ENCODE peak calls at places on chromosomes 16 and 17, in five cellular contexts. O is mesenchymal stem cell, U is H1, S is neuronal stem cell, B is trophoblast cell. A is an unnamed sample.

GRCh38 chr16:88732172-88732960 is 26.1 kb downstream of the CTU2 start:
- DNase-seq in O (no peak), U (no peak), S (no peak), B (no peak), A (no peak)

GRCh38 chr17:46876926-46877325 is 25.5 kb downstream of the WNT9B start:
- DNase-seq in O (no peak), U (no peak), S (no peak), B (no peak), A (no peak)

GRCh38 chr17:66383353-66383752 is 80.9 kb downstream of the PRKCA start:
- DNase-seq in O (peak), U (no peak), S (no peak), B (no peak), A (no peak)

GRCh38 chr16:12340151-12340733 is 363.7 kb downstream of the SNX29 start:
- DNase-seq in O (peak), U (peak), S (no peak), B (peak), A (peak)

GRCh38 chr16:4806280-4806679 is 3.8 kb upstream of the ROGDI start:
- DNase-seq in O (no peak), U (no peak), S (no peak), B (no peak), A (no peak)

GRCh38 chr17:30236807-30237206 is 1.3 kb upstream of the SLC6A4 start:
- DNase-seq in O (peak), U (peak), S (peak), B (peak), A (peak)

GRCh38 chr16:30473231-30474061 is 904 bp downstream of the ITGAL start:
- DNase-seq in O (no peak), U (no peak), S (no peak), B (no peak), A (no peak)

GRCh38 chr16:31501966-31502348 is 6.2 kb downstream of the RUSF1 start:
- DNase-seq in O (no peak), U (no peak), S (no peak), B (no peak), A (no peak)

GRCh38 chr17:65198653-65199382 is 61.6 kb downstream of the RGS9 start:
- DNase-seq in O (peak), U (peak), S (peak), B (peak), A (no peak)

GRCh38 chr17:18056214-18056613 is 17.0 kb downstream of the GID4 start:
- DNase-seq in O (no peak), U (no peak), S (no peak), B (no peak), A (no peak)

GRCh38 chr17:8175795-8176196 is 384 bp downstream of the TMEM107 start:
- DNase-seq in O (no peak), U (no peak), S (peak), B (no peak), A (no peak)

GRCh38 chr16:65876200-65876498 is 490.3 kb upstream of the CDH5 start:
- DNase-seq in O (no peak), U (no peak), S (no peak), B (no peak), A (no peak)

GRCh38 chr17:8382052-8382879 is 727 bp downstream of the RPL26 start:
- DNase-seq in O (no peak), U (no peak), S (no peak), B (peak), A (no peak)

GRCh38 chr17:10549108-10549842 is at the start of gene MYH2:
- DNase-seq in O (no peak), U (no peak), S (peak), B (peak), A (peak)

GRCh38 chr16:67257486-67258159 is 8.8 kb downstream of the SLC9A5 start:
- DNase-seq in O (no peak), U (no peak), S (no peak), B (no peak), A (no peak)

GRCh38 chr17:49278076-49278475 is 47.5 kb upstream of the PHOSPHO1 start:
- DNase-seq in O (no peak), U (no peak), S (no peak), B (no peak), A (peak)

DNA sequence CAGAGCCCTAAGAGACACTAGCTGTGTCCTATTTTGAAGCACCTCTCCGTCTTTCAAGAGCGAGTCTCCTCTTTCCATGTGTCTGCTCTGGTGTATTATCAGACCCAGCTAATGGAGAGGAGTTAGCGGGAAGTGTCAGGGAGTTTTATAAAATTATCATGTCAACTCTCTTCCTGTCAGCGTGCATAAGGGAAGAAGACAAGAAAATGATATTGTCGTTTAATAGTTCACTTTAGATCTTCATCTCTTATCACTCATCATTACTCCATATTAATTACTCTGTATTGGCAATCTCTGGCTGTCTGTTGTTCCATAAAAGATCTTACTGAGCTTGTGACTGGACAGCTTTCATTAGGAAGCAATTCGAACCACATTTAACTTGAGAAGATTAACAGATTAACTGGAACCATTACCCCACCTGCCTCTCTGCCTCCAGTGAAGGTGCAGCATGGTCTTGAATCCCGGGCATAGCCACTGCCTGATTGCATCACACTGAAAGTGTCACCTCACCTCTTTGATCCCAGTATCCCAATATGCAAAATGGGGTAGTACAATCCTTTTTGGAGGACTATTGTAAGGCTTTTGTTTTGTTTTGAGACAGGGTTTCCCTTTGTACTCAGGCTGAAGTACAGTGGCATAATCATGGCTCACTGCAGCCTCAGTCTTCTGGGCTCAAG is 121.1 kb downstream of the TMEM114 start:
- DNase-seq in O (no peak), U (no peak), S (no peak), B (no peak), A (no peak)
- H2BK12ac ChIP-seq in O (no peak), U (no peak), S (no peak), B (no peak), A (no peak)

GRCh38 chr16:82452002-82452741 is 174.6 kb upstream of the CDH13 start:
- DNase-seq in O (no peak), U (no peak), S (no peak), B (no peak), A (no peak)
- H3K9ac ChIP-seq in O (no peak), U (no peak), S (no peak), B (no peak), A (no peak)

GRCh38 chr16:28495098-28495793 is 803 bp downstream of the APOBR start:
- DNase-seq in O (no peak), U (no peak), S (no peak), B (peak), A (no peak)

GRCh38 chr16:28491970-28492474 is at the start of gene CLN3:
- DNase-seq in O (peak), U (peak), S (peak), B (peak), A (peak)

GRCh38 chr16:28491080-28491969 is 549 bp downstream of the CLN3 start:
- DNase-seq in O (peak), U (peak), S (peak), B (peak), A (peak)

GRCh38 chr16:28494141-28494851 is at the start of gene APOBR:
- DNase-seq in O (no peak), U (no peak), S (no peak), B (peak), A (no peak)

DNA sequence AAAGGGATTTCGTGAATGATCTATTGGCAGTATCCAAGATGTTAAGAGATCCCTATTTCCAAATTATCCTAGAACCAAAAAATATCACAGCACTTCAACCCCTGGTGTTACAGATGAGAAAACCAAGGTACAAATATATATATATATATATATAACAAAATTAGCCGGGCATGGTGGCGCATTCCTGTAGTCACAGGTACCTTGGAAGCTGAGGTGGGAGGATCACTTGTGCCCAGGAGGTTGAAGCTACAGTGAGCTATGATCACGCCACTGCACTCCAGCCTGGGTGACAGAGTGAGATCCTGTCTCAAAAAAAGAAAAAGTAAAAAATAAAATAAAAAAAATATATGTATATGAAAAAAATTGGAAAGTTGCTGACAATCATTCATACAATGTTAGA is 637 bp upstream of the CLN3 start:
- DNase-seq in O (no peak), U (no peak), S (no peak), B (no peak), A (no peak)
- H4K8ac ChIP-seq in O (no peak), U (no peak), S (no peak), B (no peak), A (no peak)

DNA sequence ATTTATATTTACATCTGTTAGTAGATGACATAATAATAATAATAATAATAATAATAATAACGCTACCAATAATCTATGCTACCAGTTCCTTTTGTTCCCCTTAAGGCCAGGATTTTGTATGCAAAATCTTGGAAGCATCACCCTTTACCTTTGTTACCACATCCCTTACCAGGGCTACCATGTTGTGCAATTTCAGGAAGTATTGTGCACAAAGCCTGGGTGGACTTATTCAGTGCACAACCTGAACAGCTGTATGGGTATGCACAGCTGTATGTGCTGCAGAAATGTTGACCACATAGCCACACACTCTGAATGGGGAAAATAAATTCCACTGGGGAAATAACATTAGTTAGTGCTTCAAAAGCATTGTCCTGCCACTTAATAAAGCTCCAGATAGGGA is 19.9 kb upstream of the CALB2 start:
- DNase-seq in O (no peak), U (no peak), S (no peak), B (peak), A (no peak)
- H2BK12ac ChIP-seq in O (no peak), U (no peak), S (no peak), B (no peak), A (no peak)

GRCh38 chr17:1649844-1650409 is at the start of gene RILP:
- DNase-seq in O (no peak), U (peak), S (no peak), B (peak), A (peak)
- H3K9ac ChIP-seq in O (peak), U (no peak), S (peak), B (peak), A (peak)

GRCh38 chr17:81238815-81239713 is at the start of the genes NDUFAF8 and TEPSIN:
- DNase-seq in O (peak), U (peak), S (peak), B (peak), A (peak)

GRCh38 chr17:81238490-81238814 is 403 bp downstream of the TEPSIN start:
- DNase-seq in O (no peak), U (no peak), S (no peak), B (no peak), A (no peak)

GRCh38 chr17:81241203-81241602 is 2.1 kb downstream of the NDUFAF8 start:
- DNase-seq in O (no peak), U (no peak), S (no peak), B (no peak), A (no peak)

GRCh38 chr17:81241648-81242420 is 2.7 kb downstream of the NDUFAF8 start:
- DNase-seq in O (peak), U (peak), S (peak), B (peak), A (peak)

GRCh38 chr17:81239714-81240555 is 817 bp downstream of the NDUFAF8 start:
- DNase-seq in O (peak), U (no peak), S (no peak), B (peak), A (no peak)
- H4K8ac ChIP-seq in O (peak), U (peak), S (no peak), B (peak), A (no peak)

DNA sequence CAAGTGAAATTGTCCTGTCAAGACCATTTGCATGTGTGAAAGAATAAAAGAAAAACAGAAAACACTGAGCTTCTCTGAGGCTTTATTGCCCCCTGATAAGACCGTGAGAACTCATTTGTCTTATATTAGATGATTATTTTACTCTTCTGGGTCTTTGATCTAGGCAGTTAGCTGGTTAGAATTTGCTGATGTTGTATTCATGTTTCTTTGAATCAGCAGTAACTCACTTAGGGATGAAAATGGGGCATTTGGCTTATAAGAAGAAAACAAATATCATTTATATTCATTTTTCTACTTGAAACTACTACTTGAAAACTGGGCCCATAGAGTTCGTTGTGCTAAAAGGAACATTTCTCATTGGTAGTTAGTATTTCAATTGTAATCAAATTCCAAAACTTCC is 93.1 kb upstream of the RBFOX1 start:
- DNase-seq in O (no peak), U (no peak), S (no peak), B (no peak), A (no peak)
- H2BK12ac ChIP-seq in O (no peak), U (no peak), S (no peak), B (no peak), A (no peak)

DNA sequence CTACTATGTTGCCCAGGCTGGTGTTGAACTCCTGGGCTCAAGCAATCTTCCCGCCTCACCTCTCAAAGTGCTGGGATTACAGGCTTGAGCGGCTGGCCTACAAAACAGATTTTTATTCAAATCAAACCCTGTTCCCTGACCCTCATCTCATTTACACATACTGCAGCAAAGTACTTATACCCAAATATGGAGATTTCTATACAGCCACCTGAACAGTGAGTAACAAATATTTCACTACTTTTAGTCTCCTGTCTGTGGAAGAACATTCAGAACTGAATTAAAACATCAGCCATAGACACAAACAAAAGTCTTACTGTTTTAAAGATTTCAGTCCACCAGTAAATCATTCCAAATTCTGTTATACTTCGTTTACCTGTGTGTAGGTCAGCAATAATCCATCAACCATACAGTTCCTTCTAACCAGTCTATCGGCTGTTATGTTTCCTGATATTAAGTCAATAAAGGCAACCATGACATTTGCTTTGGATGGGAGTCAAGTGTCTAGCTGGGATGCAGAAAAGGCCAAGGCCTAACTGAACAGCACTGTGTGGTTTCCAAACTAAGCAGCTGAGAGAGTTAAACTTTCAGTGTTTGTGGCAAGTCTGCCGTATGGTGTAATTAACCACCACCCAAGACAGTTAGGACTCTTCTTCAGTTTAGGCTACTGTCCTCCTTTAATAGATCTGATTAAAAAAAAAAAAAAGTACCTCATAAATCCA is 22.3 kb downstream of the ERN1 start:
- DNase-seq in O (no peak), U (no peak), S (no peak), B (no peak), A (no peak)
- H3K9ac ChIP-seq in O (no peak), U (no peak), S (no peak), B (no peak), A (no peak)

GRCh38 chr17:56165017-56165720 is 11.9 kb downstream of the ANKFN1 start:
- DNase-seq in O (no peak), U (no peak), S (no peak), B (peak), A (no peak)
- H4K8ac ChIP-seq in O (no peak), U (no peak), S (no peak), B (no peak), A (no peak)

DNA sequence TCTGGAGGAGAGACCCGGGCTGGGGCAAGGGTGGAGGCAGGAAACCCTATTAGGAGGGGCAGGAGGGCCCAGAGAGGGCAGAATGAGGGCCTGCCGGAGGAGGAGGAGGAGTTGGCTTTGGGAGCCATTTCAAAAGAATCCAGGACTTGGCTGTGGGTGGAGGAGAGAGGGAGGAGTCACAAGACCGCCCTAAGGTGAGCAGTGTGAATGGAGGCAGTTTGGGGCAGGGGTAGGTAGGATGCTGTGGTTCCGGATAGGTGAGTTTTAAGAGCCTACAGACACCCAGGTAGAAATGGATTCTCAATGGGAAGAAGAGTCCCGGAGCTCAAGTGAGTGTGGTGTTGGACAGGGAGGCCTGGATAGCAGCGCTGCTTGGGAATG is 80.3 kb downstream of the ARHGAP23 start:
- DNase-seq in O (no peak), U (peak), S (no peak), B (no peak), A (peak)
- H2BK12ac ChIP-seq in O (no peak), U (peak), S (no peak), B (no peak), A (no peak)

A was measured in H9.